ENCODE peak calls at places on chromosome 16, in eight cellular contexts. M, Q, T, F, H, P, V and U are unnamed samples.

GRCh38 chr16:58462997-58463891 is 36.7 kb upstream of the NDRG4 start:
- DNase-seq in M (no peak), Q (no peak), T (no peak), F (no peak), H (no peak), P (no peak), V (no peak), U (no peak)

GRCh38 chr16:964696-965395 is 5.9 kb downstream of the LMF1 start:
- DNase-seq in M (no peak), Q (no peak), T (no peak), F (no peak), H (no peak), P (no peak), V (no peak), U (no peak)

GRCh38 chr16:16145286-16145685 is 78.0 kb downstream of the ABCC6 start:
- DNase-seq in M (no peak), Q (no peak), T (no peak), F (no peak), H (no peak), P (no peak), V (no peak), U (no peak)

GRCh38 chr16:14015017-14015416 is 56.1 kb upstream of the MRTFB start:
- DNase-seq in M (peak; percentile 30), Q (no peak), T (no peak), F (peak; percentile 6), H (no peak), P (no peak), V (no peak), U (no peak)

GRCh38 chr16:53457670-53458069 is 23.4 kb downstream of the RBL2 start:
- DNase-seq in M (no peak), Q (peak; percentile 77), T (no peak), F (no peak), H (no peak), P (peak; percentile 94), V (no peak), U (peak; percentile 61)

GRCh38 chr16:50299508-50300105 is 33.3 kb downstream of the ADCY7 start:
- DNase-seq in M (no peak), Q (no peak), T (no peak), F (no peak), H (no peak), P (no peak), V (no peak), U (no peak)

GRCh38 chr16:87705780-87706277 is 60.0 kb downstream of the KLHDC4 start:
- DNase-seq in M (no peak), Q (no peak), T (peak; percentile 37), F (no peak), H (no peak), P (no peak), V (no peak), U (no peak)

GRCh38 chr16:50394215-50394802 is 25.5 kb upstream of the BRD7 start:
- DNase-seq in M (no peak), Q (no peak), T (no peak), F (no peak), H (no peak), P (no peak), V (no peak), U (no peak)

GRCh38 chr16:30166202-30166902 is 17.1 kb upstream of the CORO1A start:
- DNase-seq in M (no peak), Q (peak; percentile 31), T (no peak), F (no peak), H (no peak), P (peak; percentile 53), V (no peak), U (peak; percentile 77)

GRCh38 chr16:47713225-47713595 is 252.1 kb downstream of the PHKB start:
- DNase-seq in M (peak; percentile 95), Q (no peak), T (no peak), F (peak; percentile 81), H (no peak), P (no peak), V (peak; percentile 47), U (peak; percentile 6)

GRCh38 chr16:24969071-24969470 is 46.1 kb downstream of the ARHGAP17 start:
- DNase-seq in M (no peak), Q (no peak), T (no peak), F (no peak), H (no peak), P (no peak), V (no peak), U (no peak)

GRCh38 chr16:29927523-29927905 is 1.5 kb upstream of the KCTD13 start:
- DNase-seq in M (no peak), Q (no peak), T (no peak), F (no peak), H (no peak), P (no peak), V (no peak), U (no peak)

GRCh38 chr16:31460582-31461002 is 1.3 kb downstream of the ARMC5 start:
- DNase-seq in M (peak; percentile 73), Q (no peak), T (no peak), F (peak; percentile 77), H (no peak), P (peak; percentile 56), V (no peak), U (no peak)

GRCh38 chr16:29811896-29812665 is at the start of gene PRRT2:
- DNase-seq in M (peak; percentile 43), Q (peak; percentile 51), T (no peak), F (peak; percentile 48), H (no peak), P (peak; percentile 18), V (no peak), U (peak; percentile 60)

GRCh38 chr16:71817690-71818089 is 9.1 kb upstream of the AP1G1 start:
- DNase-seq in M (peak; percentile 28), Q (no peak), T (no peak), F (no peak), H (no peak), P (no peak), V (no peak), U (no peak)

GRCh38 chr16:27579086-27579980 is 29.4 kb downstream of the KATNIP start:
- DNase-seq in M (peak; percentile 22), Q (no peak), T (no peak), F (peak; percentile 24), H (no peak), P (no peak), V (peak; percentile 31), U (no peak)

GRCh38 chr16:11740567-11740966 is 2.1 kb downstream of the TXNDC11 start:
- DNase-seq in M (no peak), Q (no peak), T (no peak), F (no peak), H (no peak), P (no peak), V (no peak), U (no peak)
- H3K4me3 ChIP-seq in M (peak overlapping the region; percentile 16), Q (no peak overlapping the region), T (peak overlapping the region; percentile 84), F (peak overlapping the region; percentile 91), H (no peak overlapping the region), P (peak overlapping the region; percentile 99), V (no peak overlapping the region), U (peak overlapping the region; percentile 91)

DNA sequence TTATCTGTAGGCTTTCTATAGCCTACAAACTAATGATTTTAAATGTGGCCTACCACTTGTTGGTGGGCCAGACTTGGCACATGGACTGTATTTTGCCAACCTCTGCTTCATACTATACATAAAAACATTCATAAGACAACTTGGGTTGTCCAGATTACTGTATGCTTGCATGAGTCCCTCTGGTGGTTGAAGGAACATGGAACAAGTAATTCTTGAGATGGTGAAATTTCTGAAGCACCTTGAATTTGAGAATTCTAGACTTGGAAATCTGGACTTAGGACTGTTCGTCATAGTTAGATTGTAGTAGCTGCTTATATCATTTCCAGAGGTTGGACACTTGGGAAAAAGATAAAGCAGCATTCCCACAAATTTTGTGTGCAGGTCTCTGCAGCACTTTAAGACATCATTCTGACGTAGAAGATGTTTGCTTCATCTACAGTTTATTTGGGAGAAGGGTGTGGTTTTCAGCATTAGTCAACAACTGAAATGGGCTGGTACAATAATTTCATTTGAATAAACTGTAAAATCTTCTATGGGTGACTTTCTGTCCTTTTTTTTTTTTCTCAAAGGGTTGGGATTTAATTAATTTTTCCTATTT is 31.2 kb downstream of the NFATC3 start:
- DNase-seq in M (peak; percentile 51), Q (no peak), T (no peak), F (peak; percentile 65), H (no peak), P (peak; percentile 10), V (no peak), U (no peak)
- TF ChIP-seq CTCF in M (peak; percentile 46), Q (peak; percentile 36), T (no peak), F (peak; percentile 74), H (no peak), P (peak; percentile 35), V (peak; percentile 42), U (peak; percentile 63)

DNA sequence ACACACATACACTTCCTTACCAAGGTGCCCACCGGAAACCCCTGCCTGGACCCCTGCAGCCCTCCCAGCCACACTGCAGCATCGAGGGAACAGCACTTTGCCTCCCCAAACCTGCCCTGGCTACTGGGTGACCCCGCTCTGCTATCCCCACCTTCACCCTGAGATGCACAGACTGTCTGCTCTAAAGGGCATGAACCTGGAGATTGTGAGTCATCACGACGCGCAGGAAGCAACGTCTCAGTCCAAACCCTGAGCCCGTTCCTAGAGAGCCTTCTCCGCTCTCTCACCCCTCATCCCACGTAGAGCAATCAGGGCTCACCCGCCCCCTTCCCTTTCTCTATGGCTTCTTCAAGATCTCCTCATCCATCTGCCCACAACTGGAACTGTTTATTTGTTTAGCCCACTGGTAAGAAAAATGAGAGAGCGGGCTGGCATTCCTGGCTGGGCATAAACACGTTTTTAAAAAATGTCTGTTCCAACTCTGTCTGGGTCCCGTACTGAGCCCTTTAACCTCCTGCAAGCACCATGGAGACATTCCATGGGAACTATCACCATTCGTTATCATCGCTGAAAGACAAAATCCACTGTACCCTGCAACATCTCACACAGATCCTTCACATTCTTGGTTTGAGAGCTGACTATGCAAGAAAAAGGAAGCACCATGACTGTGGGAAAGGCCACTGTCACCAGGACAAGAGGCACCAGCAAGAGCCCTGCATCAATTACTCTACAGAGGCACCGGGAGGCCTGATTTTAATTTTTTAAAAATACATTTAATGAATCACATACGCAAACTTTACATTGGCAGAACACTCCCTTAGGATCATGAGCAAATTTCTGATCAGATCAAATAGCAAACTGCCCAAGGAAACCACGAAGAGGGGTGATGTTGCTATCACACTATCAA is 28.2 kb downstream of the ZFHX3 start:
- DNase-seq in M (peak; percentile 89), Q (no peak), T (no peak), F (peak; percentile 88), H (no peak), P (no peak), V (peak; percentile 43), U (no peak)
- H3K4me3 ChIP-seq in M (no peak overlapping the region), Q (no peak overlapping the region), T (no peak overlapping the region), F (peak overlapping the region; percentile 3), H (no peak overlapping the region), P (no peak overlapping the region), V (no peak overlapping the region), U (no peak overlapping the region)

GRCh38 chr16:23343643-23344612 is 41.8 kb downstream of the SCNN1B start:
- DNase-seq in M (no peak), Q (no peak), T (no peak), F (no peak), H (no peak), P (no peak), V (no peak), U (no peak)

GRCh38 chr16:23345237-23345636 is 43.1 kb downstream of the SCNN1B start:
- DNase-seq in M (no peak), Q (no peak), T (no peak), F (no peak), H (no peak), P (no peak), V (no peak), U (no peak)

GRCh38 chr16:23351360-23351759 is 49.3 kb downstream of the SCNN1B start:
- DNase-seq in M (no peak), Q (no peak), T (no peak), F (no peak), H (no peak), P (no peak), V (no peak), U (no peak)

GRCh38 chr16:23353440-23353839 is 51.3 kb downstream of the SCNN1B start:
- DNase-seq in M (no peak), Q (no peak), T (no peak), F (no peak), H (no peak), P (peak; percentile 30), V (no peak), U (no peak)

GRCh38 chr16:23348579-23349469 is 46.7 kb downstream of the SCNN1B start:
- DNase-seq in M (no peak), Q (no peak), T (no peak), F (no peak), H (no peak), P (no peak), V (no peak), U (no peak)
- TF ChIP-seq CTCF in M (no peak), Q (no peak), T (no peak), F (peak; percentile 13), H (no peak), P (peak; percentile 4), V (peak; percentile 15), U (peak; percentile 23)